ENCODE peak calls at places on chromosomes 3 and 15, in six cellular contexts. T is IMR-90, N is trophoblast cell, A is neuronal stem cell, G is mesenchymal stem cell, J is H9. M is an unnamed sample.

GRCh38 chr3:31958721-31959152 is 22.3 kb downstream of the OSBPL10 start:
- DNase-seq in A (no peak), G (peak), J (no peak), N (no peak), T (no peak), M (peak)

GRCh38 chr3:57160046-57160730 is 5.0 kb downstream of the IL17RD start:
- DNase-seq in G (no peak), J (peak), A (no peak), N (no peak), T (no peak), M (no peak)

GRCh38 chr3:172643780-172644179 is 67.1 kb downstream of the NCEH1 start:
- DNase-seq in T (no peak), G (no peak), A (no peak), N (peak), J (no peak), M (no peak)

GRCh38 chr15:39586387-39587171 is 5.7 kb downstream of the THBS1 start:
- DNase-seq in A (no peak), G (peak), J (no peak), T (peak), N (no peak), M (no peak)

GRCh38 chr15:88234711-88235110 is 21.8 kb downstream of the NTRK3 start:
- DNase-seq in T (no peak), N (no peak), G (no peak), A (no peak), J (no peak), M (no peak)

GRCh38 chr3:133258358-133258757 is 141.5 kb upstream of the BFSP2 start:
- DNase-seq in G (no peak), A (no peak), T (peak), J (no peak), N (peak), M (no peak)

GRCh38 chr3:60755094-60755493 is 496.2 kb downstream of the FHIT start:
- DNase-seq in J (peak), T (no peak), G (no peak), N (peak), A (no peak), M (no peak)

GRCh38 chr3:60673123-60673522 is 578.1 kb downstream of the FHIT start:
- DNase-seq in N (peak), G (peak), J (no peak), T (peak), A (no peak), M (no peak)

GRCh38 chr3:52495777-52496602 is 852 bp downstream of the STAB1 start:
- DNase-seq in A (no peak), T (peak), N (peak), G (peak), J (no peak), M (no peak)

GRCh38 chr3:14429237-14429636 is 26.8 kb downstream of the SLC6A6 start:
- DNase-seq in T (peak), N (no peak), A (no peak), G (peak), J (no peak), M (no peak)

GRCh38 chr3:64422932-64423331 is 197.7 kb upstream of the PRICKLE2 start:
- DNase-seq in J (no peak), N (no peak), T (no peak), G (no peak), A (no peak), M (no peak)

GRCh38 chr3:64422192-64422591 is 196.9 kb upstream of the PRICKLE2 start:
- DNase-seq in G (no peak), T (peak), A (no peak), J (no peak), N (no peak), M (no peak)

GRCh38 chr3:64414043-64414442 is 188.8 kb upstream of the PRICKLE2 start:
- DNase-seq in J (no peak), A (no peak), N (no peak), T (no peak), G (peak), M (no peak)

GRCh38 chr3:64417816-64418215 is 192.6 kb upstream of the PRICKLE2 start:
- DNase-seq in J (no peak), T (peak), A (peak), N (no peak), G (peak), M (no peak)
- H3K18ac ChIP-seq in J (no peak), T (peak), A (no peak), N (no peak), G (peak), M (no peak)

GRCh38 chr3:177356113-177356512 is 158.8 kb upstream of the TBL1XR1 start:
- DNase-seq in T (no peak), N (no peak), G (no peak), A (no peak), J (no peak), M (no peak)
- H3K18ac ChIP-seq in T (no peak), N (no peak), G (peak), A (no peak), J (no peak), M (no peak)

DNA sequence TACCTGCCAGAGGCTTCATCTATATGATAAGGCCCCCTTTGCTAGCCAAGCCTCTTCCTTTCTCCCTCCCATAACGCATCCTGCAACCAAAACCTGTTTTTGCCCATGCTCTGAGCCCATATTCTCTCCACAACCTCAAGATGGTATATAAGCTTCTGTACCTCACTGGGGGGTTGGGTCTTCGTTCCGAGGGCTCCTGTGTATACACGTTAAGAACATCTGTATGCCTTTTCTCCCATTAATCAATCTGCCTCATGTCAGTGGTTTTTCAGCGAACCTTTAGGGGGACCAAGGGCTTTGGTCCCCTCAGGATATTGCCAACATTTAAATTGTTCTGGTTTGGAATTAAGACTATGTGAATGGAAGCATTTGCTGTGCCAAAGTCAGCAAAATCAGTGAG is 168.0 kb downstream of the PEX5L start:
- DNase-seq in N (no peak), A (no peak), J (no peak), T (no peak), G (no peak), M (no peak)
- H3K18ac ChIP-seq in N (no peak), A (no peak), J (no peak), T (no peak), G (no peak), M (no peak)

GRCh38 chr3:183635431-183636220 is at the start of gene KLHL24:
- DNase-seq in A (peak), T (peak), N (peak), J (peak), G (peak), M (peak)
- H3K18ac ChIP-seq in A (peak), T (peak), N (peak), J (peak), G (peak), M (peak)

GRCh38 chr3:126167550-126167949 is 12.8 kb downstream of the ALDH1L1 start:
- DNase-seq in J (no peak), G (no peak), A (no peak), T (no peak), N (no peak), M (no peak)

GRCh38 chr3:126166009-126166408 is 14.4 kb downstream of the ALDH1L1 start:
- DNase-seq in A (no peak), J (no peak), T (no peak), N (no peak), G (no peak), M (no peak)

DNA sequence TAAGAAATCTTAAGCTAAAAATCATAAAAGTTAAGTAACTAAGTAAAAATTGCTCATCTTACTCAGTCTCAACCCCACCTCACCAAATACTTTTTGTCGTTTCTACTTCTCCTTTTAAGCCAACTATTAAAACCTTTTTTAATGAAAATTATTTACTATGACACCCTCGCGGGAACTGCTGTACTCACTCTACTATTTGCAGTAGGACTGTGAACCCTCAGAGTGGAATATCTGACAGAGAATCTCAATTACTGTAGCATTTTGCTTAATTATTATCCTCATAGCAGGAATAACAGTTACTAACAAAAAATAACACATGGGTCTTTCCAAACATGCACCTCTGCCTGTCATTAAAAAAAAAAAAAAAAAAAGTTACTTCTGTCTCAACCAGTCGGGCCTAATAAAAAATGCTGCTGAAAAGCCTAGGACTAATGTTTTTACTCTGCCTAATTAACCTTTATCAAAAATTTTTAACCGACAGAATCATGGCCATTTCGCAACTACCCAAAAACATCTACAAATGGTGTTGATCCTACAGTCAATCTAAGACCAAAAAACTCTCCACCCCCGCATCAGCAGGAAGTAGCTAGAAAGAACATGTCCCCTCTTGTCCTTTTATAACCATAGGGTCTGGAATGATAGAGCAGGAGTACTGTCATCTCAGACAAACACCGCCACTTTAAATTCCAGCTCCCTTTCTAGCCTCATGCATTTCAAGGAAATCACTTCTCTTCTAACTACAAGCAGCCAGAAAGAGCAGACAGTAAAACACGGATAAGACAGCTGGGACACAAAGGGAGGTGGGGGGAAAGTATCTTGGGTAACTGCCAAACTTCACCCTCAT is 10.1 kb downstream of the ALDH1L1 start:
- DNase-seq in T (no peak), N (no peak), G (no peak), J (no peak), A (no peak), M (peak)
- H3K18ac ChIP-seq in T (no peak), N (no peak), G (no peak), J (no peak), A (no peak), M (no peak)

GRCh38 chr15:64893481-64894394 is 18.0 kb upstream of the ANKDD1A start:
- DNase-seq in J (peak), T (peak), A (peak), N (peak), G (peak), M (peak)

GRCh38 chr15:64896371-64897069 is 15.2 kb upstream of the ANKDD1A start:
- DNase-seq in T (no peak), J (no peak), N (no peak), G (no peak), A (no peak), M (no peak)

GRCh38 chr15:64897345-64897985 is 14.2 kb upstream of the ANKDD1A start:
- DNase-seq in G (peak), A (no peak), N (peak), T (peak), J (no peak), M (no peak)

GRCh38 chr15:64894395-64895056 is 17.2 kb upstream of the ANKDD1A start:
- DNase-seq in A (no peak), G (no peak), J (peak), T (no peak), N (no peak), M (no peak)

DNA sequence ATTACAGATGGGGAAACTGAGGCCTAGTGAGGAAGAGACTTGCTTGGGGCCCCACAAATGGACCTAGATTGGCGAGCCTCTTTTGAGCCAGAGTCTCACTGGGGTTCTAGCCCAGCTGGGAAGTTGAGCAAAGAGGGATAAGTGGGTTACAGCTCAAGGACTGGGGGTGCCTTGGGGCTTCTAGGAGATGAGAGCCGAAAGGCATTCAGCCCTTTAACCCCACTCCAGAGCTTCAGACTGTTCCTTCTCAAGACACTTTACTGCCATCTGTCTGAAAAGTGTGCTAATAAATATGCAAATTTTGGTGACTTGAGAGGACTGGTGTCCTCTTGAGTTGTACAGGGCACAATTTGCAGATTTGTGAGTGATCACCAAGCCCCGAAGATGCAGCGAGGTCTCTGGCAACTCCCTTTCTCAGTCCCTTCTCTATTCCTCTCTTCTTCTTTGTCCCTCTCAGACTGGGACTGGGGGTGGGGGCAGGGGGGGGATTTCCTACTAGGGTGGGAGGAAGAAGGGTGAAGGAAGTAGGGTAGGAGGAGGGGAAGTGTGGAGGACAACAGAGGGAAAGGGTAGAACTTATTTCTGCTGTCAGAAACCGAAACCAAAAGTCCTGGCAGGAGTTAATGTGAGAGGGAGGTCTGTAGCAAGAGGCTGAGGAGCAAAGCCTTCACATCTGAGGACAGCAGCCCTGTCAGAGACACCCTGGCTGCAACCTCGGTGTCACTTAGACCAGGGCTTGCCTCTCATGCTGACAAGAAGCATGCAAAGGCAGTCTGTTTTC is 16.2 kb upstream of the ANKDD1A start:
- DNase-seq in J (no peak), T (peak), A (no peak), N (no peak), G (peak), M (no peak)
- H3K18ac ChIP-seq in J (no peak), T (peak), A (peak), N (no peak), G (peak), M (peak)

DNA sequence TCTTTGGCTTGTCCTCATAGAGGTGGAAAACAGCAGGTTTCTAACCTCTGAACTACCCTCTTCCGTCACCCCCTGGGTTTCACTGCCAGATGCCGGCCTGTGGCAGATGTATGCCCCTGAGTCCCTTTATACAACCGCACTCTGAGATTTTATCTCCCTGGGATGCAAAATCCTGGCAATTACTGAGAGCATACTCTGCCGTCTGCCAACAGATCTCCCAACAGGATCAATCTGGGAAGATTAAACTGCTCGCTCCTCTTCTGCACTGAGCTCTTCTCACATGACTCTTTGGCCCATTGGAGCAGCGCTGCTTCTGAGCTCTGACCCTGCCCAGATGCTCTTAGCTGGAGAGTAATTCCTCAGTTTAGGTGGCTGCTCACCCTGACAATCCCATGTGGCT is 133.2 kb downstream of the LIPC start:
- DNase-seq in A (no peak), T (no peak), J (no peak), N (no peak), G (no peak), M (no peak)
- H3K18ac ChIP-seq in A (no peak), T (no peak), J (no peak), N (no peak), G (no peak), M (no peak)

GRCh38 chr15:60479361-60479684 is 381 bp upstream of the ICE2 start:
- DNase-seq in G (no peak), A (no peak), J (no peak), N (no peak), T (no peak), M (no peak)
- H3K18ac ChIP-seq in G (no peak), A (no peak), J (peak), N (no peak), T (peak), M (peak)

GRCh38 chr15:90362936-90363212 is 10.8 kb downstream of the ZNF774 start:
- DNase-seq in J (no peak), G (peak), A (no peak), N (no peak), T (peak), M (no peak)
- H3K18ac ChIP-seq in J (no peak), G (peak), A (no peak), N (no peak), T (peak), M (no peak)

M was measured in H1.